ENCODE peak calls at places on chromosomes 4 and X, in seven cellular contexts. A, X, M, T, V, R and U are unnamed samples.

GRCh38 chr4:72606751-72607150 is 37.7 kb upstream of the ADAMTS3 start:
- DNase-seq in A (no peak), X (no peak), M (no peak), T (no peak), V (no peak), R (no peak), U (no peak)

GRCh38 chr4:141046255-141046654 is 87.0 kb downstream of the RNF150 start:
- DNase-seq in A (no peak), X (no peak), M (no peak), T (no peak), V (no peak), R (peak), U (no peak)

GRCh38 chr4:76753814-76754213 is 144.1 kb downstream of the SOWAHB start:
- DNase-seq in A (peak), X (no peak), M (no peak), T (no peak), V (no peak), R (peak), U (no peak)

GRCh38 chr4:119661231-119661630 is 32.6 kb upstream of the PDE5A start:
- DNase-seq in A (no peak), X (no peak), M (no peak), T (no peak), V (no peak), R (no peak), U (no peak)

GRCh38 chrX:22314692-22315091 is 42.0 kb downstream of the CBLL2 start:
- DNase-seq in A (no peak), X (peak), M (no peak), T (no peak), V (no peak), R (no peak), U (no peak)

GRCh38 chr4:109703664-109704351 is 563 bp upstream of the CASP6 start:
- DNase-seq in A (no peak), X (no peak), M (no peak), T (no peak), V (no peak), R (no peak), U (no peak)

GRCh38 chr4:8534601-8535000 is 45.6 kb upstream of the GPR78 start:
- DNase-seq in A (no peak), X (no peak), M (no peak), T (no peak), V (no peak), R (no peak), U (no peak)

GRCh38 chr4:147866532-147867271 is 134.8 kb downstream of the ARHGAP10 start:
- DNase-seq in A (peak), X (peak), M (peak), T (peak), V (peak), R (peak), U (peak)

GRCh38 chrX:143500751-143501150 is 16.5 kb downstream of the SPANXN3 start:
- DNase-seq in A (no peak), X (no peak), M (no peak), T (no peak), V (no peak), R (no peak), U (no peak)

GRCh38 chrX:100748133-100748532 is 16.2 kb upstream of the SYTL4 start:
- DNase-seq in A (no peak), X (no peak), M (no peak), T (no peak), V (no peak), R (no peak), U (no peak)

GRCh38 chr4:76589872-76590846 is 155.1 kb downstream of the SHROOM3 start:
- DNase-seq in A (peak), X (peak), M (peak), T (peak), V (no peak), R (peak), U (no peak)

GRCh38 chrX:18828832-18829404 is 121.5 kb downstream of the PPEF1 start:
- DNase-seq in A (no peak), X (no peak), M (no peak), T (no peak), V (no peak), R (no peak), U (no peak)

GRCh38 chr4:55524844-55525571 is 21.7 kb downstream of the CLOCK start:
- DNase-seq in A (no peak), X (no peak), M (no peak), T (no peak), V (no peak), R (no peak), U (no peak)

GRCh38 chr4:48752256-48752655 is 27.8 kb downstream of the FRYL start:
- DNase-seq in A (no peak), X (no peak), M (no peak), T (no peak), V (no peak), R (no peak), U (no peak)

GRCh38 chrX:37989304-37989703 is 17.0 kb upstream of the SYTL5 start:
- DNase-seq in A (no peak), X (no peak), M (no peak), T (no peak), V (no peak), R (no peak), U (no peak)

GRCh38 chr4:1474126-1475090 is 68.2 kb upstream of the NKX1-1 start:
- DNase-seq in A (no peak), X (no peak), M (no peak), T (no peak), V (no peak), R (no peak), U (peak)

GRCh38 chrX:12971282-12972003 is 3.5 kb upstream of the TMSB4X start:
- DNase-seq in A (no peak), X (no peak), M (peak), T (peak), V (peak), R (no peak), U (peak)

GRCh38 chr4:188246488-188246887 is 107.2 kb downstream of the TRIML1 start:
- DNase-seq in A (no peak), X (peak), M (no peak), T (no peak), V (no peak), R (no peak), U (no peak)

GRCh38 chr4:122898370-122899150 is 23.8 kb downstream of the NUDT6 start:
- DNase-seq in A (peak), X (no peak), M (no peak), T (no peak), V (peak), R (peak), U (no peak)

GRCh38 chrX:129754266-129755024 is 15.7 kb downstream of the XPNPEP2 start:
- DNase-seq in A (no peak), X (peak), M (no peak), T (no peak), V (no peak), R (no peak), U (no peak)

GRCh38 chr4:104486702-104487101 is 8.0 kb downstream of the CXXC4 start:
- DNase-seq in A (no peak), X (no peak), M (no peak), T (no peak), V (no peak), R (no peak), U (no peak)

GRCh38 chrX:29617276-29617675 is 598.1 kb upstream of the MAGEB2 start:
- DNase-seq in A (peak), X (no peak), M (no peak), T (no peak), V (no peak), R (no peak), U (no peak)

GRCh38 chr4:164596318-164596878 is 157.5 kb upstream of the SMIM31 start:
- DNase-seq in A (no peak), X (no peak), M (no peak), T (no peak), V (no peak), R (no peak), U (no peak)

GRCh38 chrX:154096140-154097002 is 1.1 kb downstream of the MECP2 start:
- DNase-seq in A (no peak), X (peak), M (no peak), T (no peak), V (peak), R (no peak), U (peak)

GRCh38 chrX:38166478-38167083 is 54.1 kb downstream of the SRPX start:
- DNase-seq in A (no peak), X (peak), M (peak), T (peak), V (no peak), R (no peak), U (no peak)

GRCh38 chr4:128582319-128582948 is 227.1 kb upstream of the JADE1 start:
- DNase-seq in A (no peak), X (no peak), M (no peak), T (no peak), V (no peak), R (no peak), U (no peak)

GRCh38 chr4:169437299-169438047 is 166.7 kb upstream of the SH3RF1 start:
- DNase-seq in A (no peak), X (peak), M (no peak), T (no peak), V (no peak), R (no peak), U (no peak)

GRCh38 chrX:153477039-153477438 is 6.7 kb upstream of the HAUS7 start:
- DNase-seq in A (no peak), X (no peak), M (no peak), T (no peak), V (peak), R (no peak), U (no peak)

GRCh38 chr4:77854431-77855111 is 8.1 kb upstream of the MRPL1 start:
- DNase-seq in A (no peak), X (no peak), M (no peak), T (no peak), V (no peak), R (no peak), U (no peak)

GRCh38 chr4:31660916-31661315 is 940.7 kb downstream of the PCDH7 start:
- DNase-seq in A (no peak), X (no peak), M (no peak), T (no peak), V (no peak), R (no peak), U (no peak)

GRCh38 chrX:108165349-108166111 is 74.0 kb downstream of the ATG4A start:
- DNase-seq in A (no peak), X (peak), M (no peak), T (peak), V (no peak), R (peak), U (no peak)

GRCh38 chr4:52051213-52051614 is at the start of gene SPATA18:
- DNase-seq in A (no peak), X (peak), M (peak), T (peak), V (no peak), R (no peak), U (peak)

GRCh38 chr4:170040031-170040680 is 14.0 kb upstream of the MFAP3L start:
- DNase-seq in A (no peak), X (no peak), M (no peak), T (no peak), V (no peak), R (no peak), U (no peak)

GRCh38 chr4:103996637-103997036 is 276.9 kb upstream of the TACR3 start:
- DNase-seq in A (peak), X (peak), M (peak), T (peak), V (no peak), R (no peak), U (no peak)

GRCh38 chr4:152010680-152011079 is 249.9 kb upstream of the GATB start:
- DNase-seq in A (no peak), X (peak), M (no peak), T (no peak), V (no peak), R (no peak), U (no peak)

GRCh38 chr4:170110290-170110672 is 20.5 kb upstream of the AADAT start:
- DNase-seq in A (no peak), X (peak), M (no peak), T (no peak), V (no peak), R (no peak), U (no peak)

GRCh38 chr4:145315828-145316227 is 135.4 kb upstream of the OTUD4 start:
- DNase-seq in A (no peak), X (no peak), M (no peak), T (no peak), V (no peak), R (no peak), U (no peak)

GRCh38 chrX:32483534-32484136 is 727.7 kb downstream of the DMD start:
- DNase-seq in A (no peak), X (peak), M (no peak), T (no peak), V (no peak), R (no peak), U (no peak)

GRCh38 chr4:21948347-21949072 is at the start of gene KCNIP4:
- DNase-seq in A (no peak), X (peak), M (peak), T (peak), V (no peak), R (no peak), U (peak)

DNA sequence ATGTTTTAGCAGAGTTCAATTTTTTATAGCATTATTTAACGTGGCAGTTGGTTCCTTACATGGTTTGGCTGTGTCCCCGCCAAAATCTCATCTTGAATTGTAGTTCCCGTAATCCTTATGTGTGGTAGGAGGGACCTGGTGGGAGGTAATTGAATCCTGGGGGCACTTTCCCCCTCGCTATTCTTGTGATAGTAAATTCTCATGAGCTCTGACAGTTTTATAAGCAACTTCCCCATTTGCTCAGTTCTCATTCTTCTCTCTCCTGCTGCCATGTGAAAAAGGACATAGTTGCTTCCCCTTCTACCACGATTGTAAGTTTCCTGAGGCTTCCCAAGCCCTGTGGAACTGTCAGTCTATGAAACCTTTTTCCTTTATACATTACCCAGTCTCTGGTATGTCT is 329.5 kb downstream of the GRIA2 start:
- DNase-seq in A (no peak), X (no peak), M (no peak), T (no peak), V (no peak), R (no peak), U (no peak)
- H3K4me3 ChIP-seq in A (no peak), X (no peak), M (no peak), T (no peak), V (no peak), R (no peak), U (no peak)

GRCh38 chr4:89868999-89869589 is 25.6 kb upstream of the MMRN1 start:
- DNase-seq in A (no peak), X (no peak), M (no peak), T (no peak), V (no peak), R (no peak), U (no peak)
- TF ChIP-seq CTCF in A (peak), X (peak), M (peak), T (no peak), V (no peak), R (peak), U (peak)

GRCh38 chr4:82905205-82905604 is 4.7 kb downstream of the THAP9 start:
- DNase-seq in A (no peak), X (no peak), M (no peak), T (no peak), V (no peak), R (no peak), U (no peak)
- H3K4me3 ChIP-seq in A (no peak), X (no peak), M (no peak), T (no peak), V (no peak), R (no peak), U (no peak)

GRCh38 chrX:102714994-102715393 is 2.7 kb downstream of the GPRASP2 start:
- DNase-seq in A (no peak), X (no peak), M (no peak), T (no peak), V (no peak), R (no peak), U (no peak)
- TF ChIP-seq CTCF in A (no peak), X (no peak), M (no peak), T (no peak), V (no peak), R (no peak), U (no peak)

GRCh38 chr4:26503427-26503826 is 13.1 kb upstream of the CCKAR start:
- DNase-seq in A (no peak), X (no peak), M (no peak), T (no peak), V (no peak), R (no peak), U (no peak)
- H3K4me3 ChIP-seq in A (no peak), X (no peak), M (no peak), T (no peak), V (no peak), R (no peak), U (no peak)

DNA sequence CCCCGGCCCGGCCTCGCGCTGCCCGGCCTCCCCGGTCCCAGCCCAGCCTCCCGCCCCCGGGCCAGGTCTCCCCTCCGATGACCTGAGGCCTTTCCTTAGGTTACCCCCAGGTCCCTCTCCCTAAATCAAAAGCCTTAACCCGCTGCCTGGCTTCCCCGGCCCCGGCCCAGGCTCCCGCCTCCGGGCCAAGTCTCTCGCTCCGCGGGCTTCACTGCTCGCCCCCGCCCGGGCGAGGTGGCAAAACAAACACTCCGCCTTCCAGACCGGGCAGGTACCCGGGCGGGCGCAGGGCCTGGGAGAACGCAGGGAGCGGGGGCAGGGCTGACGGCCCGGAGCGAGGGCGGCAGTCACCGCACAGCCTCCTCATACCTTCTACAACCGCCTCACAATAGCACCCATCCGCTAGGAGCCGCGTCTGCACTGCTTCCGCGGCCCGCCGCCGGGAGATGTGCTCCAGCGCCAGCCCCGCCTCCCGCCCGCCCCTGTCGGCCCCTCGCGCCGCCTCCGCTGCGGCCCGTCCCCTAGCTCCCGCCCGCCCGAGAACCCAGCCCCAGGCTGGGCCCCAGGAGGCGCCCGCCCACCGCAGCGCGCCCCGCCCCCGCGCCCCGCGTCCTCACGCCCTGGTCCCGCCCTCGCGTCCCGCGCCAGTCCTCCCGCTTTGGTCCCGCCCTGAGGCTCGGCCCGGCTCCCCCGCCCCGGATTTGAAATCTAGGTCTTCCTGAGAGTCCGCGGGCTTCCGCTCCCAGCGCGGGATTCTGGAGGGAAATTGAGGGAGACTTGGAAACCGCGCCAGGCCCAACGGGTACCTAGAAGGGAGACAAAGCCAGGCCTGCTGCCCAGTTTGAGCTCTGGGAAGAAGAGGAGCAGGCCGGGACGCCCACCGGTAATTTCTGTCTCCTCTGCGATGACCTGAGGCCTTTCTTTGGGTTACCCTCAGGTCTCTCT is at the start of the genes CASP3 and PRIMPOL:
- DNase-seq in A (no peak), X (peak), M (peak), T (peak), V (peak), R (peak), U (peak)
- TF ChIP-seq CTCF in A (peak), X (peak), M (no peak), T (peak), V (no peak), R (peak), U (peak)

DNA sequence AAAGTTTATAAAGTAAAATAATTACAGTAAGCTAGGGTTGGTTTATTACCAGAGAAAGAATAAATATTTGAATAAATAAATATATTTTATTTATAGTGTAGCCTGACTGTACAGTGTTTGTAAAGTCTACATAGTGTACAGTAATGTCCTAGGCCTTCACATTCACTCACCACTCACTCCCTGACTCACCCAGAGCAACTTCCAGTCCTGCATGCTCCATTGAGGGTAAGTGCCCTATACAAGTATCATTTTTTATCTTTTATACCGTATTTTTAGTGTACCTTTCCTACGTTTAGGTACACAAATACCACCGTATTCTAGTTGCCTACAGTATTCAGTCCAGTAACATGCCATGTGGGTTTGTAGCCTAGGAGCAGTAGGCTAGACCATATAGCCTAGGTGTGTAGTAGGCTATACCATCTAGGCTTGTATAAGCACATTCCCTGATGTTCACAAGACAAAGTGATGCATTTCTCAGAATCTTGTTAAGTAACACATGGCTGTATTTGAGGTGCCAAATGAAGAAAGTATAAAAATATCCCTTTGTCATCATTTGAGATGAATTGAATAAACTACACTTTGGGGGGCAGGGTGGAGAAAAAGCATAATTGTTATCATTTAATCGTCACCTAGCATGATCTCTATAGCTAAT is 14.7 kb upstream of the KLHL8 start:
- DNase-seq in A (no peak), X (no peak), M (no peak), T (no peak), V (no peak), R (no peak), U (no peak)
- H3K4me3 ChIP-seq in A (peak), X (peak), M (no peak), T (peak), V (peak), R (peak), U (no peak)

GRCh38 chr4:136400829-136401228 is 1131.5 kb downstream of the PCDH18 start:
- DNase-seq in A (no peak), X (peak), M (no peak), T (no peak), V (no peak), R (no peak), U (no peak)
- TF ChIP-seq CTCF in A (peak), X (peak), M (no peak), T (no peak), V (no peak), R (no peak), U (no peak)